ENCODE peak calls at places on chromosomes 1 and 21, in six cellular contexts. A is tibial artery; Z is thyroid gland; D is CD8-positive, alpha-beta memory T cell; G is MM.1S; H is lung. V is an unnamed sample. For H3K9me3, the result is how much of the 10 kb centered on the place peaks cover.

GRCh38 chr1:16076003-16076870 is 2.8 kb upstream of the FAM131C start:
- DNase-seq in A (no peak), Z (no peak), D (no peak), G (no peak), H (no peak), V (peak)

GRCh38 chr1:227949341-227949921 is 1.7 kb upstream of the WNT9A start:
- DNase-seq in A (no peak), Z (no peak), D (no peak), G (no peak), H (no peak), V (peak)

GRCh38 chr1:3908886-3909517 is 8.9 kb upstream of the C1orf174 start:
- DNase-seq in A (no peak), Z (no peak), D (no peak), G (no peak), H (no peak), V (no peak)

GRCh38 chr1:15153184-15153841 is at the start of gene TMEM51:
- DNase-seq in A (no peak), Z (peak), D (no peak), G (peak), H (peak), V (no peak)

GRCh38 chr21:45335761-45336534 is 48.3 kb upstream of the POFUT2 start:
- DNase-seq in A (no peak), Z (no peak), D (no peak), G (no peak), H (no peak), V (no peak)

GRCh38 chr1:247437551-247438535 is 20.1 kb downstream of the OR2B11 start:
- DNase-seq in A (no peak), Z (peak), D (no peak), G (no peak), H (no peak), V (no peak)

GRCh38 chr1:67892451-67893125 is 59.3 kb upstream of the GNG12 start:
- DNase-seq in A (no peak), Z (no peak), D (no peak), G (no peak), H (no peak), V (no peak)

GRCh38 chr1:19360026-19360813 is 48.1 kb downstream of the SLC66A1 start:
- DNase-seq in A (no peak), Z (no peak), D (no peak), G (no peak), H (no peak), V (no peak)

GRCh38 chr1:62652387-62652786 is 35.8 kb downstream of the DOCK7 start:
- DNase-seq in A (no peak), Z (no peak), D (no peak), G (no peak), H (no peak), V (no peak)

GRCh38 chr1:48735753-48736152 is 40.9 kb downstream of the BEND5 start:
- DNase-seq in A (no peak), Z (no peak), D (no peak), G (no peak), H (no peak), V (no peak)

GRCh38 chr1:53328490-53329182 is 766 bp upstream of the LRP8 start:
- DNase-seq in A (peak), Z (no peak), D (no peak), G (no peak), H (no peak), V (no peak)

GRCh38 chr1:57443004-57443403 is 19.1 kb upstream of the DAB1 start:
- DNase-seq in A (no peak), Z (no peak), D (no peak), G (no peak), H (no peak), V (no peak)

GRCh38 chr21:14690886-14691285 is 144.8 kb upstream of the SAMSN1 start:
- DNase-seq in A (no peak), Z (no peak), D (no peak), G (no peak), H (no peak), V (no peak)

GRCh38 chr1:35568975-35569395 is 4.1 kb upstream of the TFAP2E start:
- DNase-seq in A (no peak), Z (peak), D (peak), G (peak), H (peak), V (no peak)

GRCh38 chr1:75731881-75732280 is 7.4 kb downstream of the ACADM start:
- DNase-seq in A (no peak), Z (no peak), D (no peak), G (no peak), H (no peak), V (no peak)

GRCh38 chr1:196309386-196309785 is 298.9 kb downstream of the KCNT2 start:
- DNase-seq in A (no peak), Z (no peak), D (no peak), G (peak), H (no peak), V (no peak)

GRCh38 chr21:17463441-17463840 is 49.4 kb upstream of the CXADR start:
- DNase-seq in A (no peak), Z (no peak), D (no peak), G (no peak), H (no peak), V (no peak)

GRCh38 chr1:112674986-112675727 is 698 bp downstream of the MOV10 start:
- DNase-seq in A (peak), Z (peak), D (peak), G (no peak), H (no peak), V (no peak)

GRCh38 chr1:240242601-240243144 is 151.0 kb downstream of the FMN2 start:
- DNase-seq in A (no peak), Z (no peak), D (no peak), G (no peak), H (no peak), V (no peak)

GRCh38 chr1:168112673-168113305 is 23.9 kb downstream of the GPR161 start:
- DNase-seq in A (no peak), Z (peak), D (no peak), G (peak), H (no peak), V (no peak)

GRCh38 chr1:207868769-207869721 is 41.9 kb downstream of the CD34 start:
- DNase-seq in A (peak), Z (peak), D (peak), G (peak), H (peak), V (peak)

GRCh38 chr1:219459321-219460105 is 153.4 kb downstream of the ZC3H11B start:
- DNase-seq in A (no peak), Z (no peak), D (no peak), G (no peak), H (no peak), V (no peak)

GRCh38 chr1:61356995-61357394 is 274.6 kb downstream of the NFIA start:
- DNase-seq in A (no peak), Z (no peak), D (no peak), G (no peak), H (no peak), V (no peak)

GRCh38 chr1:232868793-232869491 is 63.7 kb downstream of the MAP10 start:
- DNase-seq in A (peak), Z (peak), D (no peak), G (no peak), H (peak), V (peak)

GRCh38 chr1:23751050-23751814 is 8.0 kb downstream of the ELOA start:
- DNase-seq in A (no peak), Z (peak), D (no peak), G (peak), H (peak), V (no peak)

GRCh38 chr1:56866656-56867055 is 12.1 kb downstream of the C8A start:
- DNase-seq in A (no peak), Z (no peak), D (no peak), G (no peak), H (no peak), V (no peak)

GRCh38 chr1:206808615-206809014 is 36.3 kb upstream of the IL10 start:
- DNase-seq in A (no peak), Z (no peak), D (peak), G (peak), H (no peak), V (no peak)

GRCh38 chr21:43723648-43724047 is 4.7 kb downstream of the PDXK start:
- DNase-seq in A (no peak), Z (no peak), D (no peak), G (no peak), H (no peak), V (no peak)

GRCh38 chr1:5770981-5771765 is 221.1 kb downstream of the NPHP4 start:
- DNase-seq in A (no peak), Z (peak), D (no peak), G (no peak), H (no peak), V (no peak)
- H3K9me3 ChIP-seq in A (under half), Z (under half), D (under half), G (under half), H (under half), V (under half)

GRCh38 chr1:143689781-143690180 is 282.0 kb downstream of the FAM72C start:
- DNase-seq in A (no peak), Z (no peak), D (no peak), G (no peak), H (no peak), V (no peak)
- H3K9me3 ChIP-seq in A (under half), Z (under half), D (under half), G (under half), H (under half), V (under half)

DNA sequence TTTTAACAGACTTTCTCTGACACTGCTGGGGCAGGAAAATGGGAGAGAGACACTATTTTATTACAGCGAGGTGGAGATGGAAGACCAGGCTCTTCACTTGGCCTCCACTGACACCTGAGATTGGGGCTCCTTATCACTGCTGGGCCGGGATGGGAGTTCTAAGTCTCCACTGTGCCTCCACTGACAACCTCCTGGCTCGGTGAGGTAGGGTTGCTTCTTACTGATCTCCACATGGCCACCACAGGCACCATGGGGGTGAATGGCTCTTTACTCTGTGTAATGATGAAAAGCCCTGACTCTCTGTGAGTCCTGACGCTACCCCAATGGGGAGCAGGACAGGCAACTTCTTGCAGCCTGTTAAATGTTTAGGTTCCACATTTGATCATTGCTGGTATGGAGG is 67.7 kb downstream of the ATP1A1 start:
- DNase-seq in A (no peak), Z (no peak), D (no peak), G (no peak), H (no peak), V (no peak)
- H3K9me3 ChIP-seq in A (under half), Z (under half), D (under half), G (under half), H (under half), V (under half)

DNA sequence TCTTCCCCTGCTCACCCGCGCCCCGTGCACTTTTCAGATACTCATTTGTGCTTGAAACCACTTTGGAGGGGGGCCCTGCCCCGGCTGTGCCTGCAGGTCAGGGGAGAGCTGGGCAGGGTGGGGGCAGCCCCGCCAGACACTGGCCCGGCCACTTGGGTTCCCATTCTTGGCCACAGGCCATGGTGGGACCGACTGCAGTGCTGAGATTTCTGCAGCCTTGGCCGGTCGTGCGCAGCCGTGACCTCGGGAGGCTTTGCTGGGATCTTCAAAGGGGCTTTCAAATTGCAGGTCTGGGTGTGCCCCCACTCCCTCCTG is 54.5 kb upstream of the TTC34 start:
- DNase-seq in A (no peak), Z (peak), D (no peak), G (no peak), H (no peak), V (no peak)
- H3K9me3 ChIP-seq in A (under half), Z (under half), D (under half), G (under half), H (under half), V (under half)

GRCh38 chr21:19022978-19023377 is 619.4 kb upstream of the TMPRSS15 start:
- DNase-seq in A (no peak), Z (no peak), D (no peak), G (no peak), H (no peak), V (no peak)
- H3K9me3 ChIP-seq in A (under half), Z (under half), D (under half), G (under half), H (under half), V (under half)

DNA sequence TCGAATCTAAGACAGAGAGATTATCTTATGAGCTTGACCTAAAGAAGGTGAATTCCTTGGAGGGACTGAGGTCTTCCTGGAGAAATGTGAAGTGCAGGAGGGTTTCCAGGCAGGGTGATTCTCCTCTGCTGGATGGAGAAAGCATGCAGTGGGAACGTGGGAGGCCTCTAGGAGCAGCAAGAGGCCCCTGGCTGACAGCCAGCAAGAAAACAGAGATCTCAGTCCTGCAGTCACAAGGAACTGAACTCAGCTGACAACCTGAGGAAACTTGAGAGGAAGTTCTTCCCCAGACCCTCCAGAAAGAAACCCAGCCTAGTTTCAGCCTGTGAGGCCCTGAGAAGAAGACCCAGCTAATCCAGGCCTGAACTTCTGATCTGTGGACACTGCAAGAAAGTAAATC is 345.9 kb downstream of the FAM72C start:
- DNase-seq in A (no peak), Z (no peak), D (no peak), G (no peak), H (no peak), V (no peak)
- H3K9me3 ChIP-seq in A (under half), Z (under half), D (under half), G (under half), H (under half), V (under half)

GRCh38 chr1:44174630-44175029 is 33.2 kb upstream of the KLF18 start:
- DNase-seq in A (no peak), Z (no peak), D (no peak), G (no peak), H (no peak), V (no peak)
- H3K9me3 ChIP-seq in A (under half), Z (under half), D (under half), G (under half), H (under half), V (under half)

DNA sequence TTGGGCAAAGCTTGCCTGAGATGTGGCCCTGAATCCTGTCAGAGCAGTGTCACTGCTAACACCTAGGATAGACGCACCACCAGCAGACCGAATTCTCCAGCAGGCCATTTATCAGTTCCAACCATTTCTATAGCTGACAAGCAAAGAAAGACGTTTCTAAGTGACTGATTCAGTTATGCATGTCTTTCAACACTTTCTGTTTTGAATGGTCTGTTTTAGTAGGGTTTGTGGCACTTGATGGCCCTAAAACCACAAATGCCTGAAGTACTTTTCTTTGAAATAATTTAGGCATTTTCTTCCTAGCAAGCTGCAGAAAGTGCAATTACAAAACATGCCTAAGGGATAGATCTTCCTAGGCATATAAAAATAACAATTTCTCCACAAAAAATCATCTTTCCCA is 439.4 kb downstream of the TTLL7 start:
- DNase-seq in A (no peak), Z (no peak), D (no peak), G (no peak), H (no peak), V (no peak)
- H3K9me3 ChIP-seq in A (under half), Z (under half), D (under half), G (under half), H (under half), V (under half)

GRCh38 chr21:21397464-21397863 is 399.3 kb downstream of the NCAM2 start:
- DNase-seq in A (no peak), Z (no peak), D (no peak), G (no peak), H (no peak), V (no peak)
- H3K9me3 ChIP-seq in A (under half), Z (under half), D (under half), G (under half), H (under half), V (under half)